ENCODE peak calls at places on chromosomes 1 and 21, in six cellular contexts. One of them, this sample, is unnamed.

GRCh38 chr1:155083865-155084721 is 5.5 kb downstream of the EFNA3 start:
- DNase-seq in right lobe of liver: peak; percentile 74
- DNase-seq in heart left ventricle: no peak
- DNase-seq in A549: peak; percentile 74
- DNase-seq in IMR-90: no peak
- DNase-seq in HepG2: peak; percentile 44
- DNase-seq in this sample: peak; percentile 56

GRCh38 chr1:235945775-235946565 is 79.3 kb upstream of the LYST start:
- DNase-seq in right lobe of liver: peak; percentile 95
- DNase-seq in heart left ventricle: no peak
- DNase-seq in A549: no peak
- DNase-seq in IMR-90: no peak
- DNase-seq in HepG2: peak; percentile 79
- DNase-seq in this sample: no peak

GRCh38 chr1:152112101-152112884 is 3.0 kb downstream of the TCHH start:
- DNase-seq in right lobe of liver: no peak
- DNase-seq in heart left ventricle: no peak
- DNase-seq in A549: peak; percentile 36
- DNase-seq in IMR-90: peak; percentile 7
- DNase-seq in HepG2: no peak
- DNase-seq in this sample: no peak

GRCh38 chr1:116777831-116778830 is 23.9 kb downstream of the CD2 start:
- DNase-seq in right lobe of liver: no peak
- DNase-seq in heart left ventricle: no peak
- DNase-seq in A549: no peak
- DNase-seq in IMR-90: peak; percentile 66
- DNase-seq in HepG2: peak; percentile 43
- DNase-seq in this sample: no peak

GRCh38 chr1:163870666-163871065 is 548.9 kb downstream of the NUF2 start:
- DNase-seq in right lobe of liver: no peak
- DNase-seq in heart left ventricle: no peak
- DNase-seq in A549: no peak
- DNase-seq in IMR-90: no peak
- DNase-seq in HepG2: no peak
- DNase-seq in this sample: no peak

GRCh38 chr21:45570826-45571601 is 28.8 kb upstream of the SLC19A1 start:
- DNase-seq in right lobe of liver: peak; percentile 42
- DNase-seq in heart left ventricle: no peak
- DNase-seq in A549: no peak
- DNase-seq in IMR-90: peak; percentile 64
- DNase-seq in HepG2: no peak
- DNase-seq in this sample: no peak

GRCh38 chr1:176996455-176997090 is 167.9 kb downstream of the ASTN1 start:
- DNase-seq in right lobe of liver: no peak
- DNase-seq in heart left ventricle: no peak
- DNase-seq in A549: no peak
- DNase-seq in IMR-90: no peak
- DNase-seq in HepG2: no peak
- DNase-seq in this sample: no peak

GRCh38 chr1:247089616-247090375 is 11.2 kb upstream of the ZNF670 start:
- DNase-seq in right lobe of liver: no peak
- DNase-seq in heart left ventricle: no peak
- DNase-seq in A549: no peak
- DNase-seq in IMR-90: no peak
- DNase-seq in HepG2: no peak
- DNase-seq in this sample: no peak

GRCh38 chr1:6134741-6135510 is 45.2 kb downstream of the CHD5 start:
- DNase-seq in right lobe of liver: no peak
- DNase-seq in heart left ventricle: peak; percentile 46
- DNase-seq in A549: no peak
- DNase-seq in IMR-90: no peak
- DNase-seq in HepG2: no peak
- DNase-seq in this sample: no peak

GRCh38 chr1:110212165-110213142 is 2.3 kb downstream of the KCNC4 start:
- DNase-seq in right lobe of liver: no peak
- DNase-seq in heart left ventricle: no peak
- DNase-seq in A549: no peak
- DNase-seq in IMR-90: no peak
- DNase-seq in HepG2: no peak
- DNase-seq in this sample: peak; percentile 46

GRCh38 chr1:37479255-37480124 is 5.1 kb downstream of the ZC3H12A start:
- DNase-seq in right lobe of liver: peak; percentile 88
- DNase-seq in heart left ventricle: peak; percentile 87
- DNase-seq in A549: peak; percentile 86
- DNase-seq in IMR-90: peak; percentile 90
- DNase-seq in HepG2: peak; percentile 89
- DNase-seq in this sample: peak; percentile 82

GRCh38 chr21:34075760-34076159 is 2.4 kb downstream of the MRPS6 start:
- DNase-seq in right lobe of liver: no peak
- DNase-seq in heart left ventricle: no peak
- DNase-seq in A549: no peak
- DNase-seq in IMR-90: no peak
- DNase-seq in HepG2: no peak
- DNase-seq in this sample: no peak

GRCh38 chr1:14593279-14593678 is 5.2 kb upstream of the KAZN start:
- DNase-seq in right lobe of liver: no peak
- DNase-seq in heart left ventricle: no peak
- DNase-seq in A549: no peak
- DNase-seq in IMR-90: no peak
- DNase-seq in HepG2: no peak
- DNase-seq in this sample: no peak

GRCh38 chr1:109294481-109294880 is 11.5 kb upstream of the PSRC1 start:
- DNase-seq in right lobe of liver: no peak
- DNase-seq in heart left ventricle: no peak
- DNase-seq in A549: no peak
- DNase-seq in IMR-90: no peak
- DNase-seq in HepG2: no peak
- DNase-seq in this sample: no peak

GRCh38 chr1:165257969-165258459 is 98.5 kb downstream of the LMX1A start:
- DNase-seq in right lobe of liver: peak; percentile 91
- DNase-seq in heart left ventricle: no peak
- DNase-seq in A549: peak; percentile 65
- DNase-seq in IMR-90: peak; percentile 17
- DNase-seq in HepG2: peak; percentile 60
- DNase-seq in this sample: no peak

GRCh38 chr21:41648591-41649031 is 118.2 kb downstream of the RIPK4 start:
- DNase-seq in right lobe of liver: no peak
- DNase-seq in heart left ventricle: no peak
- DNase-seq in A549: no peak
- DNase-seq in IMR-90: peak; percentile 78
- DNase-seq in HepG2: no peak
- DNase-seq in this sample: no peak

GRCh38 chr1:181972256-181972655 is 89.3 kb downstream of the ZNF648 start:
- DNase-seq in right lobe of liver: no peak
- DNase-seq in heart left ventricle: no peak
- DNase-seq in A549: no peak
- DNase-seq in IMR-90: no peak
- DNase-seq in HepG2: no peak
- DNase-seq in this sample: no peak

GRCh38 chr1:101382135-101382534 is 145.3 kb downstream of the S1PR1 start:
- DNase-seq in right lobe of liver: no peak
- DNase-seq in heart left ventricle: no peak
- DNase-seq in A549: no peak
- DNase-seq in IMR-90: no peak
- DNase-seq in HepG2: no peak
- DNase-seq in this sample: no peak

GRCh38 chr21:41610042-41610839 is 102.3 kb upstream of the TMPRSS2 start:
- DNase-seq in right lobe of liver: peak; percentile 79
- DNase-seq in heart left ventricle: no peak
- DNase-seq in A549: peak; percentile 48
- DNase-seq in IMR-90: peak; percentile 64
- DNase-seq in HepG2: peak; percentile 60
- DNase-seq in this sample: no peak

GRCh38 chr1:159161001-159161718 is 10.3 kb upstream of the CADM3 start:
- DNase-seq in right lobe of liver: peak; percentile 75
- DNase-seq in heart left ventricle: peak; percentile 73
- DNase-seq in A549: peak; percentile 77
- DNase-seq in IMR-90: peak; percentile 86
- DNase-seq in HepG2: peak; percentile 54
- DNase-seq in this sample: peak; percentile 37

GRCh38 chr21:42565886-42566523 is 52.4 kb downstream of the SLC37A1 start:
- DNase-seq in right lobe of liver: peak; percentile 31
- DNase-seq in heart left ventricle: peak; percentile 19
- DNase-seq in A549: no peak
- DNase-seq in IMR-90: no peak
- DNase-seq in HepG2: no peak
- DNase-seq in this sample: peak; percentile 9

GRCh38 chr1:55302972-55303371 is 87.8 kb upstream of the USP24 start:
- DNase-seq in right lobe of liver: no peak
- DNase-seq in heart left ventricle: no peak
- DNase-seq in A549: no peak
- DNase-seq in IMR-90: no peak
- DNase-seq in HepG2: no peak
- DNase-seq in this sample: no peak

GRCh38 chr1:20726932-20727745 is 5.4 kb downstream of the SH2D5 start:
- DNase-seq in right lobe of liver: peak; percentile 40
- DNase-seq in heart left ventricle: no peak
- DNase-seq in A549: no peak
- DNase-seq in IMR-90: no peak
- DNase-seq in HepG2: no peak
- DNase-seq in this sample: peak; percentile 17

GRCh38 chr1:50831300-50832061 is 128.6 kb downstream of the FAF1 start:
- DNase-seq in right lobe of liver: no peak
- DNase-seq in heart left ventricle: no peak
- DNase-seq in A549: no peak
- DNase-seq in IMR-90: no peak
- DNase-seq in HepG2: no peak
- DNase-seq in this sample: no peak
- TF ChIP-seq POLR2A in right lobe of liver: no peak
- TF ChIP-seq POLR2A in heart left ventricle: no peak
- TF ChIP-seq POLR2A in A549: no peak
- TF ChIP-seq POLR2A in IMR-90: no peak
- TF ChIP-seq POLR2A in HepG2: no peak
- TF ChIP-seq POLR2A in this sample: no peak

GRCh38 chr1:16155537-16156410 is at the start of gene EPHA2:
- DNase-seq in right lobe of liver: peak; percentile 92
- DNase-seq in heart left ventricle: peak; percentile 93
- DNase-seq in A549: peak; percentile 91
- DNase-seq in IMR-90: peak; percentile 86
- DNase-seq in HepG2: peak; percentile 93
- DNase-seq in this sample: peak; percentile 90
- TF ChIP-seq POLR2A in right lobe of liver: peak; percentile 98
- TF ChIP-seq POLR2A in heart left ventricle: peak; percentile 81
- TF ChIP-seq POLR2A in A549: peak; percentile 93
- TF ChIP-seq POLR2A in IMR-90: peak; percentile 84
- TF ChIP-seq POLR2A in HepG2: peak; percentile 92
- TF ChIP-seq POLR2A in this sample: peak; percentile 81

GRCh38 chr1:3101127-3101939 is 32.3 kb downstream of the PRDM16 start:
- DNase-seq in right lobe of liver: no peak
- DNase-seq in heart left ventricle: no peak
- DNase-seq in A549: no peak
- DNase-seq in IMR-90: no peak
- DNase-seq in HepG2: no peak
- DNase-seq in this sample: no peak
- TF ChIP-seq POLR2A in right lobe of liver: no peak
- TF ChIP-seq POLR2A in heart left ventricle: no peak
- TF ChIP-seq POLR2A in A549: no peak
- TF ChIP-seq POLR2A in IMR-90: no peak
- TF ChIP-seq POLR2A in HepG2: no peak
- TF ChIP-seq POLR2A in this sample: no peak

GRCh38 chr1:28921286-28921869 is 7.0 kb downstream of the EPB41 start:
- DNase-seq in right lobe of liver: no peak
- DNase-seq in heart left ventricle: no peak
- DNase-seq in A549: no peak
- DNase-seq in IMR-90: peak; percentile 11
- DNase-seq in HepG2: no peak
- DNase-seq in this sample: no peak
- TF ChIP-seq POLR2A in right lobe of liver: no peak
- TF ChIP-seq POLR2A in heart left ventricle: no peak
- TF ChIP-seq POLR2A in A549: no peak
- TF ChIP-seq POLR2A in IMR-90: no peak
- TF ChIP-seq POLR2A in HepG2: no peak
- TF ChIP-seq POLR2A in this sample: no peak

DNA sequence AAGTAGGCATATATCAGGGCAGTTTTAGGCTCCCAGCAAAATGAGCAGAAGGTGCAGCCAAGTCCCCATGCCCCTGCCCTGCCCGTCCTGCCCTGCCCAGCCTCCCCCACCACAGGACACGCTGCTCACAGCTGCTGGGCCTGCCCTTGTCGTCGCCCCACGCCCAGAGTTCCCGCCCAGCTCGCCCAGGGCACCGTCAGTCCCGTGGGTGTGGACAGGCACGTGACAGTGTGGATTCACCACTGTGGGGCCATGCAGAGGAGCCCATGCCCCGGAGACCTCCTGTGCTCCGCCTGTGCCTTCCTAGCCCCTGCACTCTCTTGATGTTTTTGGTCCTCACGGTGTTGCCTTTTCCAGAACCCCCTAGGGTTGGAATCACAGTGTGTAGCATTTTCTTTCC is 7.0 kb downstream of the FAAP20 start:
- DNase-seq in right lobe of liver: no peak
- DNase-seq in heart left ventricle: no peak
- DNase-seq in A549: no peak
- DNase-seq in IMR-90: no peak
- DNase-seq in HepG2: no peak
- DNase-seq in this sample: peak; percentile 44
- TF ChIP-seq POLR2A in right lobe of liver: no peak
- TF ChIP-seq POLR2A in heart left ventricle: no peak
- TF ChIP-seq POLR2A in A549: no peak
- TF ChIP-seq POLR2A in IMR-90: no peak
- TF ChIP-seq POLR2A in HepG2: no peak
- TF ChIP-seq POLR2A in this sample: no peak

DNA sequence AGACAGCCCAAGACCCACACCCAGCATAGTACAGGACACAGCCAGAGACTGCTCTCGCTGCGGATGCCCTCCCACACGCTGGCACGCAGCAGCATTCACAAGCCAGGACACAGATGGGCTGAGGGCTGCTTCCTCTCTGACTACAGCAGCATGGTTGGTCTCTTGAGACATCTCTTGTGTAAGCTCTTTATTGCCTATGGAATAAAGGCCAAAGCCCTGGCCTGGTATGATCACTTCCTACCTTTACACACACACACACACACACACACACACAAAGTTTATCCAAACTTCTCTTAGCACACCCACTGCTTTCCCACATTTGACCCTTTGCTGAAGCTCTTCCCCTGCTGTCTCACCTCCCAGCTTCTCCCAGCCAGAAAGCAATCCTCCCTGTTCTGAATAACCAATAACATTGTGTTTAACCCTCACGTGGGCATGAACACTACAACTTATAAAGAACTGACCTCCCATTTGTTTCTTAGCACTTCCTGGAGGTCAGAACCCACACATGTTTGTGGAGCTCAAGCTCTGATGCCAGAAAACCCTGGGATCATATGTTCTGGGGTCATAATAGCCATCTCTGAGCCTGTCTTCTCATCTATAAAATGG is 1.2 kb upstream of the LUZP1 start:
- DNase-seq in right lobe of liver: no peak
- DNase-seq in heart left ventricle: peak; percentile 71
- DNase-seq in A549: peak; percentile 43
- DNase-seq in IMR-90: peak; percentile 72
- DNase-seq in HepG2: peak; percentile 32
- DNase-seq in this sample: peak; percentile 73
- TF ChIP-seq POLR2A in right lobe of liver: no peak
- TF ChIP-seq POLR2A in heart left ventricle: no peak
- TF ChIP-seq POLR2A in A549: no peak
- TF ChIP-seq POLR2A in IMR-90: no peak
- TF ChIP-seq POLR2A in HepG2: no peak
- TF ChIP-seq POLR2A in this sample: no peak